ENCODE peak calls at places on chromosomes 13 and 19, in five cellular contexts. Y, E, M, L and B are unnamed samples.

GRCh38 chr13:96551540-96551939 is 442.7 kb downstream of the OXGR1 start:
- DNase-seq in L (no peak), Y (peak; percentile 17), E (no peak), M (no peak), B (peak; percentile 14)

GRCh38 chr13:90908792-90909191 is 438.7 kb upstream of the MIR17HG start:
- DNase-seq in E (no peak), M (no peak), L (no peak), Y (no peak), B (no peak)

GRCh38 chr13:95509521-95510315 is 42.8 kb upstream of the CLDN10 start:
- DNase-seq in E (peak; percentile 55), L (no peak), M (no peak), Y (no peak), B (peak; percentile 44)

GRCh38 chr13:98889419-98890079 is 88.3 kb downstream of the DOCK9 start:
- DNase-seq in E (no peak), M (no peak), Y (no peak), L (no peak), B (peak; percentile 62)

GRCh38 chr19:7963566-7963965 is 20.1 kb upstream of the TIMM44 start:
- DNase-seq in Y (no peak), M (no peak), E (no peak), L (no peak), B (no peak)

GRCh38 chr13:113947321-113948033 is 26.4 kb downstream of the C13orf46 start:
- DNase-seq in L (peak; percentile 12), E (peak; percentile 76), M (peak; percentile 30), Y (peak; percentile 27), B (peak; percentile 55)

GRCh38 chr19:955803-956746 is 28.1 kb upstream of the WDR18 start:
- DNase-seq in Y (no peak), M (peak; percentile 93), L (no peak), E (no peak), B (no peak)

GRCh38 chr13:73364706-73365105 is 305.9 kb downstream of the KLF5 start:
- DNase-seq in M (no peak), L (no peak), Y (no peak), E (no peak), B (no peak)

GRCh38 chr19:16429066-16429758 is 42.6 kb downstream of the EPS15L1 start:
- DNase-seq in M (no peak), E (no peak), Y (no peak), L (no peak), B (peak; percentile 8)

GRCh38 chr13:45185286-45185685 is 15.6 kb downstream of the KCTD4 start:
- DNase-seq in L (no peak), E (no peak), M (no peak), Y (no peak), B (no peak)

GRCh38 chr19:58182577-58182988 is 278 bp upstream of the ZNF274 start:
- DNase-seq in E (no peak), Y (no peak), M (no peak), L (no peak), B (no peak)

GRCh38 chr19:28397311-28397710 is 815.6 kb downstream of the UQCRFS1 start:
- DNase-seq in E (peak; percentile 8), L (no peak), M (no peak), Y (no peak), B (no peak)

GRCh38 chr13:33616130-33616529 is 201.8 kb upstream of the RFC3 start:
- DNase-seq in E (no peak), M (no peak), L (no peak), Y (no peak), B (no peak)

GRCh38 chr13:47455581-47455980 is 545.5 kb downstream of the SUCLA2 start:
- DNase-seq in Y (peak; percentile 12), L (no peak), E (peak; percentile 26), M (no peak), B (peak; percentile 51)

GRCh38 chr19:15649526-15649925 is 8.8 kb downstream of the CYP4F3 start:
- DNase-seq in Y (no peak), E (no peak), M (no peak), L (no peak), B (no peak)

GRCh38 chr19:1410136-1410786 is 2.9 kb downstream of the DAZAP1 start:
- DNase-seq in L (no peak), Y (no peak), M (no peak), E (peak; percentile 39), B (peak; percentile 18)

GRCh38 chr19:13833330-13834265 is 38.4 kb downstream of the ZSWIM4 start:
- DNase-seq in M (peak; percentile 95), Y (peak; percentile 96), L (no peak), E (peak; percentile 93), B (peak; percentile 97)

GRCh38 chr19:49749771-49750170 is 13.3 kb downstream of the TSKS start:
- DNase-seq in M (no peak), Y (no peak), L (no peak), E (peak; percentile 59), B (no peak)

GRCh38 chr13:41311607-41312500 is 787 bp downstream of the NAA16 start:
- DNase-seq in E (peak; percentile 78), L (no peak), M (peak; percentile 62), Y (peak; percentile 49), B (peak; percentile 35)

GRCh38 chr13:21638319-21639282 is 32.3 kb upstream of the FGF9 start:
- DNase-seq in M (no peak), L (no peak), E (peak; percentile 29), Y (peak; percentile 49), B (peak; percentile 64)

GRCh38 chr13:33184131-33184485 is 101.4 kb downstream of the STARD13 start:
- DNase-seq in L (no peak), E (no peak), M (no peak), Y (no peak), B (no peak)

GRCh38 chr19:43425567-43426392 is 11.1 kb downstream of the TEX101 start:
- DNase-seq in E (peak; percentile 64), L (peak; percentile 18), M (peak; percentile 41), Y (peak; percentile 65), B (peak; percentile 49)
- TF ChIP-seq EZH2phosphoT487 in E (no peak), L (no peak), M (no peak), Y (no peak), B (no peak)

DNA sequence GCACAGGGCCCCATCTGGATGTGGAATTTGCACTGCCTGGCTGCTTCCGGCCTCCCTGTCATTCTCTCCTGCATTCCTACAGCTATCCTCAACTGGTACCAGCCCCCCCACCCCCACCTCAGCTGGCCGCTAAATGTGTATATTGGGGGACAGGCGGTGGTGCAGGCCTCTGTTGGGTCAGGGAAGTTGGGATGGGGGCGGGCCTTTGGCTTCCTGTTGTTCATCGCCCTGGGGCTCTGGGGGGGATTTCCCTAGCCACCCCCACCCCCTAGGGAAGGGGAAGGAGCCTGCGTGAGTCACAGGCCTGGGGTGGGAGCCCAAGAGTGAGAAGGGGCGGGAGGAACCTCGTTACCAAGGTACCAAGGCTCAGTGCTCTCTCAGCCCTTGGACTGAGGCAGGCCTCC is 10.6 kb downstream of the POU2F2 start:
- DNase-seq in E (peak; percentile 85), L (no peak), M (no peak), Y (peak; percentile 69), B (peak; percentile 71)
- H2AFZ ChIP-seq in E (peak overlapping the region; percentile 45), L (no peak overlapping the region), M (no peak overlapping the region), Y (peak overlapping the region; percentile 86), B (no peak overlapping the region)

GRCh38 chr19:56088454-56089215 is 32.5 kb downstream of the ZNF787 start:
- DNase-seq in E (no peak), L (no peak), M (no peak), Y (no peak), B (no peak)

GRCh38 chr19:56086671-56087430 is 34.2 kb downstream of the ZNF787 start:
- DNase-seq in M (no peak), E (no peak), Y (peak; percentile 55), L (no peak), B (no peak)

GRCh38 chr19:56085571-56086275 is 35.4 kb downstream of the ZNF787 start:
- DNase-seq in E (peak; percentile 40), M (no peak), Y (no peak), L (no peak), B (no peak)

GRCh38 chr19:56089344-56089743 is 31.8 kb downstream of the ZNF787 start:
- DNase-seq in L (no peak), E (no peak), Y (no peak), M (no peak), B (no peak)

DNA sequence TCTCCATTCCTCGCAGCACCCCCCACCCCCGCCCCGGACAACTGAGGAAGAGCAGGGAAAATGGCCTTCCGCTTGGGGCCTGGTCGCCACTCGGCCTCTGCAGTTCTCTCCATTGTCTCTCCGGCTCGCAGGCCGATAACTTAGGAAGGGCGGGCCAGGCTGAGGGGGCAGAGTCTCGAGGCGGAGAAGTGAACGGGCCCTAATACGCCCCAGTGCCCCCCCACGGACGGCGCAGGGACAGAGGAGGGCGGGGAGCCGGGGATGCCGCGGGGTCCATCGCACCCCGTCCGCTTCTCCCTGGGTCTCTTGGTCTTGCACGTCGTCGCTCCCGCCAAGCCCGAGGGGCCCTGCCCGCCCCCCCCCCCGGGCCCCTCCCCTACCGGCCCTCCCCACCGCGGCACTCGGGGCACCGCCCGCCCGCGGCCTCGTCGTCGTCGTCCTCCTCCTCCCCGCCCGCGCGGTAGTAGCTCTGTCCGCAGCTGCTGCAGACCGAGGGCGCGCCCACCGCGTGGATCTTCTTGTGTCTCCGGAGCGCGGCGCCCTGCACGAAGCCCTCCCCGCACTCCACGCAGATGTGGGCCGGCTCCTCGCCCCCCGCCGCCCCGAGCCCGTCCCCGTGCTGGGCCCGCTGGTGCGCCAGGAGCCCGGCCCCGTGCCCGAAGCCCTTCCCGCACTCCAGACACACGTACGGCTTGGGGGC is 33.3 kb downstream of the ZNF787 start:
- DNase-seq in M (no peak), Y (peak; percentile 43), L (no peak), E (no peak), B (no peak)
- H3K36me3 ChIP-seq in M (no peaks in the 10 kb centered on the region), Y (no peaks in the 10 kb centered on the region), L (no peaks in the 10 kb centered on the region), E (no peaks in the 10 kb centered on the region), B (peaks cover 17% of the 10 kb centered on the region)

DNA sequence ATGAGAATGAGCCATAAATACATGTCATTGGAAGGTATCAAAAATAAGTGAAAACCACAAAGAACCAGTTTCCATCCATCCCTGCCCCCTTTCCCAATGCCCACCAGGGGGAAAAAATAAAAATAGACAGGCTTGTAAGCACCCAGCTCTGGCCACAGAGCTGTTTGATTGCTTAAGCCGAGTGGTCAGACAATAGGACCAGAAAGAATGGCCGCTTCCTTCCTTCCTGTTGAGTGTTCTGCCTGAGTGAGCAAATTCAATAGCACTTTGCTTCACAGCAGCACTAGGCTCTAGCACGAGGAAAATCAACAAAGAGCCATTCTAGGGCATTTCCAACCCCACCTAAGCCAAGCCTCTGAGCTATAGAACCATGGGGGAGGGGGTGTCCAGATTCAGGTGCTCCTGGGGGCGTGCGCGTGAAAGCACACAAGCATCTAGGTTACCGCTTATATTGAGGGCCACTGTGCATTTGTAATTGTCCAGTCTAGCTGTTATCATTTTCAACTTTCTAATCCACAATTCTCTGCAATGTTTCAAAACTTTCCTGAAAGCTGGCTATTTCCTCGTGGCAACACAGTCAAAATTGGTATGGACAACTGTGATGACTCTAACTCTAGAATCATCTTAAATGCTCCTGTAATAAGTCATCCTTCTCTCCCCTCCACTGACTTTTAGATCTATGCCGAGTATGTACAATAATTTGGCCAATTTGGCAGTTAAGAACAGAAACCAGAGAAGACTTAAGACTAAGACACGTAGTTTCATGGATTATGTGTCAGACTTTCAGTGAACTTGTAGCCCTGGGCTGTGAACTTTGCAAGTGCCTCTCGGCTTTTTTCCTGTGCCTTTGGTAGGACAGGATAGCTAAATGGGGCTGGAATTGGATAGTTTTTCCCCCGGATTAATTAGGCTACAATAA is 64.3 kb downstream of the SPRY2 start:
- DNase-seq in E (peak; percentile 27), M (peak; percentile 97), L (no peak), Y (peak; percentile 53), B (peak; percentile 9)
- TF ChIP-seq EZH2phosphoT487 in E (no peak), M (no peak), L (no peak), Y (no peak), B (no peak)